ENCODE peak calls at places on chromosomes 1 and 21, in ten cellular contexts. Y, I, C, R, L, O, N, V, H and P are unnamed samples.

GRCh38 chr1:21270086-21270689 is 20.1 kb downstream of the ECE1 start:
- DNase-seq in Y (no peak), I (no peak), C (no peak), R (peak), L (peak), O (peak), N (peak), V (peak), H (peak), P (peak)

GRCh38 chr1:246166841-246167240 is 340.2 kb downstream of the SMYD3 start:
- DNase-seq in Y (no peak), I (no peak), C (no peak), R (peak), L (no peak), O (no peak), N (no peak), V (no peak), H (no peak), P (peak)

GRCh38 chr1:48679107-48679506 is 97.6 kb downstream of the BEND5 start:
- DNase-seq in Y (no peak), I (no peak), C (no peak), R (no peak), L (no peak), O (no peak), N (no peak), V (no peak), H (no peak), P (no peak)

GRCh38 chr1:2228684-2229031 is 539 bp downstream of the SKI start:
- DNase-seq in Y (no peak), I (no peak), C (no peak), R (no peak), L (no peak), O (no peak), N (peak), V (peak), H (peak), P (no peak)

GRCh38 chr21:46154955-46155513 is 345 bp downstream of the FTCD start:
- DNase-seq in Y (no peak), I (no peak), C (no peak), R (no peak), L (peak), O (no peak), N (no peak), V (peak), H (no peak), P (no peak)

GRCh38 chr1:90139837-90140236 is 144.9 kb downstream of the ZNF326 start:
- DNase-seq in Y (no peak), I (no peak), C (no peak), R (no peak), L (no peak), O (no peak), N (no peak), V (no peak), H (no peak), P (no peak)

GRCh38 chr1:194477908-194478307 is 1291.5 kb upstream of the B3GALT2 start:
- DNase-seq in Y (no peak), I (no peak), C (no peak), R (no peak), L (no peak), O (no peak), N (no peak), V (no peak), H (no peak), P (no peak)

GRCh38 chr1:108831225-108831624 is 25.7 kb downstream of the AKNAD1 start:
- DNase-seq in Y (peak), I (no peak), C (peak), R (peak), L (no peak), O (no peak), N (peak), V (no peak), H (no peak), P (peak)

GRCh38 chr1:157142765-157143423 is 4.7 kb upstream of the ETV3 start:
- DNase-seq in Y (no peak), I (no peak), C (no peak), R (no peak), L (no peak), O (no peak), N (no peak), V (no peak), H (no peak), P (peak)

GRCh38 chr1:18294437-18295176 is 186.1 kb upstream of the KLHDC7A start:
- DNase-seq in Y (no peak), I (no peak), C (no peak), R (no peak), L (no peak), O (no peak), N (no peak), V (no peak), H (no peak), P (no peak)
- H3K4me3 ChIP-seq in Y (no peak), I (no peak), C (no peak), R (no peak), L (no peak), O (no peak), N (no peak), V (no peak), H (no peak), P (no peak)

GRCh38 chr1:234970371-234970730 is 158.3 kb downstream of the TOMM20 start:
- DNase-seq in Y (no peak), I (peak), C (peak), R (no peak), L (no peak), O (no peak), N (no peak), V (peak), H (no peak), P (no peak)
- TF ChIP-seq CTCF in Y (no peak), I (no peak), C (no peak), R (no peak), L (no peak), O (no peak), N (no peak), V (no peak), H (no peak), P (no peak)

GRCh38 chr1:93616221-93616995 is 65.2 kb downstream of the BCAR3 start:
- DNase-seq in Y (no peak), I (no peak), C (no peak), R (peak), L (no peak), O (no peak), N (no peak), V (no peak), H (peak), P (no peak)
- H3K4me3 ChIP-seq in Y (no peak), I (no peak), C (no peak), R (no peak), L (no peak), O (peak), N (no peak), V (no peak), H (no peak), P (no peak)

GRCh38 chr1:221740941-221741363 is 937 bp downstream of the DUSP10 start:
- DNase-seq in Y (no peak), I (no peak), C (peak), R (peak), L (no peak), O (no peak), N (no peak), V (peak), H (no peak), P (peak)

GRCh38 chr1:221740260-221740830 is 1.5 kb downstream of the DUSP10 start:
- DNase-seq in Y (no peak), I (no peak), C (no peak), R (no peak), L (no peak), O (no peak), N (no peak), V (peak), H (no peak), P (no peak)

GRCh38 chr1:221742555-221743415 is 896 bp upstream of the DUSP10 start:
- DNase-seq in Y (no peak), I (no peak), C (no peak), R (peak), L (peak), O (peak), N (peak), V (peak), H (peak), P (peak)

GRCh38 chr1:221741971-221742554 is at the start of gene DUSP10:
- DNase-seq in Y (peak), I (peak), C (peak), R (peak), L (peak), O (peak), N (peak), V (peak), H (peak), P (peak)

DNA sequence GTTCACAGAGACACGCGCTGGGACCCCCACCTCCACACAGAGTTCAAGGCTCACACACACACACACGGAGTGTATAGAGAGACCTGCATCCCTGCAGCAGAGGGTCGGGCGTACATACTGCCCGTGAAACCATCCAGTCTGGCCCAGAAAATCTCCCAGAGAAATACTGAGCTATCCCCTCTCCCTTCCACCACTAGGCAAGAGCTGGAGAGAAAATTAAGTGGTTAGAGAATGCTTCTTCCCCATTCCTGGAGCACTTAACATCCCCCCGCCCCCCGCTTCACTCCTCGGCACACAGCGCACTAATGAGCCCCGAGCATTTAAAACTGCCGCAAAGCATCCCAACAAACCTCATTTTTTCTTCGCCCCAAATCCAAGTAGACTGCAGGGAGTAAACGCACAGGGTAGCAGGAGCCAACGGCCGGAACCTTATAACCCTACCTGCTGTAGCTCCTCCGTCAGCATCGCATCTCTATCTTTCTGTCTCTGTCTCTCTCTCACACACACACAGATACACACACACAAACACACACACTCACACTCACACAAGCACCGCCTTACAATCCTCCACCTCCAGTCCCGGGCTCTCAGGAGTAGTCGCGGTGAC is 422 bp downstream of the DUSP10 start:
- DNase-seq in Y (no peak), I (no peak), C (no peak), R (no peak), L (peak), O (no peak), N (peak), V (peak), H (no peak), P (peak)
- TF ChIP-seq CTCF in Y (no peak), I (no peak), C (no peak), R (no peak), L (no peak), O (no peak), N (no peak), V (no peak), H (no peak), P (no peak)